ENCODE peak calls at places on chromosomes 2 and 18, in ten cellular contexts. G, P, H, B, E, D, L, N, V and Q are unnamed samples. For H3K4me1 and H3K9me3, the result is how much of the 10 kb centered on the place peaks cover.

GRCh38 chr2:1550658-1551316 is 137.5 kb downstream of the TPO start:
- DNase-seq in E (peak), N (peak), L (peak), B (peak), G (no peak), H (no peak), V (peak), P (peak), D (peak), Q (peak)

GRCh38 chr2:240513544-240514287 is 44.1 kb downstream of the ANKMY1 start:
- DNase-seq in H (peak), G (peak), D (peak), L (peak), P (peak), N (peak), E (peak), V (peak), B (peak), Q (peak)

GRCh38 chr2:189834059-189834458 is 49.8 kb downstream of the PMS1 start:
- DNase-seq in G (no peak), L (no peak), B (no peak), D (no peak), V (no peak), E (no peak), H (no peak), P (no peak), N (no peak), Q (no peak)

GRCh38 chr2:177165103-177165583 is 47.5 kb upstream of the HNRNPA3 start:
- DNase-seq in B (peak), G (no peak), H (no peak), V (peak), N (peak), P (no peak), L (no peak), D (no peak), E (no peak), Q (no peak)

GRCh38 chr2:2266699-2267449 is 64.2 kb downstream of the MYT1L start:
- DNase-seq in N (no peak), D (no peak), B (no peak), L (no peak), G (no peak), E (no peak), P (no peak), V (no peak), H (no peak), Q (no peak)

GRCh38 chr2:232210306-232210705 is 168.2 kb upstream of the ALPP start:
- DNase-seq in B (no peak), E (no peak), L (no peak), V (no peak), P (no peak), H (no peak), N (no peak), G (no peak), D (no peak), Q (no peak)

GRCh38 chr2:238420442-238420841 is 6.3 kb upstream of the ASB1 start:
- DNase-seq in L (no peak), B (no peak), E (no peak), P (no peak), G (no peak), N (no peak), H (no peak), D (no peak), V (no peak), Q (no peak)

GRCh38 chr2:214075446-214075845 is 335.4 kb upstream of the VWC2L start:
- DNase-seq in P (no peak), L (no peak), H (no peak), V (no peak), D (no peak), N (no peak), B (peak), E (no peak), G (no peak), Q (no peak)

GRCh38 chr2:101617188-101617587 is 80.3 kb upstream of the MAP4K4 start:
- DNase-seq in V (no peak), B (peak), P (no peak), D (no peak), L (no peak), G (peak), N (no peak), E (no peak), H (no peak), Q (no peak)

GRCh38 chr2:121173112-121173511 is 111.9 kb downstream of the TFCP2L1 start:
- DNase-seq in L (no peak), N (no peak), B (no peak), G (no peak), P (no peak), H (no peak), E (no peak), V (no peak), D (no peak), Q (no peak)

GRCh38 chr18:8791171-8791651 is 85.9 kb downstream of the MTCL1 start:
- DNase-seq in D (no peak), E (no peak), H (no peak), B (no peak), V (no peak), N (no peak), L (no peak), G (peak), P (no peak), Q (no peak)

GRCh38 chr2:231392431-231393148 is 2.9 kb upstream of the B3GNT7 start:
- DNase-seq in V (no peak), N (no peak), L (no peak), B (no peak), D (no peak), P (no peak), E (no peak), G (no peak), H (no peak), Q (no peak)

GRCh38 chr2:209876211-209876610 is 104.6 kb downstream of the UNC80 start:
- DNase-seq in D (no peak), B (no peak), P (no peak), L (no peak), G (no peak), V (no peak), H (no peak), N (no peak), E (no peak), Q (no peak)

GRCh38 chr2:109322646-109323045 is 193.6 kb downstream of the SH3RF3 start:
- DNase-seq in G (no peak), E (no peak), H (no peak), V (no peak), N (no peak), L (no peak), P (no peak), D (no peak), B (no peak), Q (no peak)

GRCh38 chr18:70228546-70228945 is 23.1 kb upstream of the RTTN start:
- DNase-seq in L (no peak), E (no peak), V (no peak), P (no peak), D (no peak), G (no peak), N (no peak), H (no peak), B (no peak), Q (no peak)

GRCh38 chr2:218405365-218406208 is 5.9 kb downstream of the CTDSP1 start:
- DNase-seq in B (no peak), N (peak), L (no peak), P (peak), G (no peak), E (no peak), V (peak), H (no peak), D (no peak), Q (peak)

GRCh38 chr18:6557470-6558245 is 142.9 kb upstream of the L3MBTL4 start:
- DNase-seq in N (no peak), D (no peak), L (no peak), E (no peak), V (no peak), H (no peak), G (no peak), P (no peak), B (no peak), Q (peak)

GRCh38 chr2:58709687-58710354 is 468.7 kb upstream of the FANCL start:
- DNase-seq in D (no peak), N (no peak), G (no peak), L (no peak), P (no peak), H (no peak), E (no peak), V (no peak), B (no peak), Q (no peak)

GRCh38 chr2:113180131-113180946 is 6.6 kb downstream of the PSD4 start:
- DNase-seq in P (no peak), L (no peak), H (no peak), B (no peak), N (no peak), V (no peak), G (peak), D (no peak), E (no peak), Q (no peak)

GRCh38 chr2:205726506-205726905 is 44.2 kb downstream of the NRP2 start:
- DNase-seq in B (no peak), G (peak), E (no peak), P (no peak), V (no peak), N (no peak), H (no peak), D (no peak), L (no peak), Q (no peak)

GRCh38 chr2:205730191-205730590 is 47.9 kb downstream of the NRP2 start:
- DNase-seq in D (no peak), G (no peak), P (no peak), L (no peak), B (no peak), H (no peak), N (no peak), E (no peak), V (no peak), Q (no peak)

GRCh38 chr2:205725059-205725458 is 42.8 kb downstream of the NRP2 start:
- DNase-seq in L (no peak), N (no peak), E (no peak), V (no peak), G (no peak), D (no peak), B (no peak), P (no peak), H (no peak), Q (no peak)

GRCh38 chr2:205730701-205731271 is 48.5 kb downstream of the NRP2 start:
- DNase-seq in V (no peak), L (no peak), H (no peak), P (no peak), G (no peak), D (no peak), E (no peak), B (peak), N (no peak), Q (no peak)

DNA sequence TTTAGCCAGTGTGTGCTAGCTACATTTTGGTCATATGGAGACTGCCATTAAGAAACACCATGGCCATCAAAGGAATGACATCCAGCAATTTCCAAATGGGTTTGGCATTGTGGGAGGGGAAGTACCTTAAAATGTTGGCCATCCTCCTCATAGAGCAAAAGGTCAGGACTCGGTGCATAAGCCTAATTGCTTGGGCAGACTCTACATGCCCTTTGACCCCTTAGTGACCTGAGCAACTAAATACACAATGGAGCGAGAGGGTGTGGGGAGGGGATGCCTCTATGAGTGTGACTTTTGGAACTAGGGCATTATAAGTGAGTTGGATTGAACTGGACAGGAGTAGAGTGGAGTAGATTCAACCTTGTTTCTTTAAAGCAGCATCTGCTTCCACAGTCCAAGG is 44.9 kb downstream of the NRP2 start:
- DNase-seq in N (no peak), D (no peak), H (no peak), P (no peak), V (no peak), G (peak), B (no peak), L (no peak), E (no peak), Q (no peak)
- H3K4me1 ChIP-seq in N (under half), D (half or more), H (under half), P (under half), V (under half), G (under half), B (under half), L (half or more), E (under half), Q (under half)

GRCh38 chr2:47568164-47568861 is 165.4 kb downstream of the MSH2 start:
- DNase-seq in B (no peak), D (no peak), V (no peak), N (no peak), L (no peak), E (no peak), H (no peak), G (no peak), P (no peak), Q (no peak)
- H3K9me3 ChIP-seq in B (under half), D (under half), V (under half), N (under half), L (under half), E (under half), H (under half), G (under half), P (under half), Q (under half)

GRCh38 chr2:181431674-181432073 is 25.5 kb upstream of the ITGA4 start:
- DNase-seq in N (no peak), H (no peak), D (no peak), G (no peak), P (no peak), B (no peak), L (no peak), V (no peak), E (no peak), Q (no peak)
- TF ChIP-seq CTCF in N (no peak), H (no peak), D (no peak), G (no peak), P (no peak), B (no peak), L (no peak), V (peak), E (no peak), Q (no peak)

GRCh38 chr2:64941751-64942150 is 47.4 kb upstream of the SLC1A4 start:
- DNase-seq in B (no peak), N (no peak), P (peak), H (no peak), D (no peak), G (no peak), E (no peak), L (no peak), V (no peak), Q (no peak)
- H3K4me1 ChIP-seq in B (under half), N (under half), P (under half), H (under half), D (under half), G (half or more), E (under half), L (under half), V (half or more), Q (under half)

DNA sequence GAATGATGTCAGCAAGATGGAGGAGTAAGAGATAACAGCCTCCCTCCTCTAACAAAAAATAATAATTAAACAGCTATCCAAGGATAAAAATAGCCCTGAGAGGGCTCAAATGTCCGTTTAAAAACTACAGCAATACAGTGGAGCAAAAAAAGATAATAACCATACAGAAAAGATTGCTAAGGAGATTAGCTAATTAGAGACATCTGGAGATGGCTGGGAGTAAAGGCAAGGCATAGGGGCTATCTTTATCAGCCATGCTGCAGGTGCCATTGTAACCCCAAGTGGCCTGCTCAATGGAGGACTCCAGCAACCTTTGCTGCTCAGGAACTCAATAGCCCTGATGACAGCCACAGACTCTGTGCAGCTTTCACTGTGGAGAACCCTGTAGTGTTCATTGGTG is 42.7 kb downstream of the MDH1 start:
- DNase-seq in P (no peak), L (no peak), N (no peak), B (no peak), G (no peak), V (no peak), D (no peak), E (no peak), H (no peak), Q (no peak)
- H3K9me3 ChIP-seq in P (under half), L (under half), N (under half), B (under half), G (under half), V (under half), D (under half), E (under half), H (under half), Q (under half)